ENCODE peak calls at places on chromosomes 7 and 10, in nine cellular contexts. One of them, this sample, is unnamed.

GRCh38 chr10:43731486-43731885 is 82.8 kb upstream of the ZNF32 start:
- DNase-seq in HFF-Myc: no peak
- DNase-seq in skeletal muscle cell: no peak
- DNase-seq in epithelial cell of proximal tubule: no peak
- DNase-seq in CD8-positive, alpha-beta T cell: no peak
- DNase-seq in cardiac muscle cell: no peak
- DNase-seq in heart left ventricle: no peak
- DNase-seq in lower lobe of right lung: no peak
- DNase-seq in astrocyte of the spinal cord: no peak
- DNase-seq in this sample: no peak

GRCh38 chr10:31136951-31137885 is 105.6 kb upstream of the ZNF438 start:
- DNase-seq in epithelial cell of proximal tubule: no peak
- DNase-seq in skeletal muscle cell: no peak
- DNase-seq in HFF-Myc: no peak
- DNase-seq in CD8-positive, alpha-beta T cell: no peak
- DNase-seq in cardiac muscle cell: peak
- DNase-seq in lower lobe of right lung: no peak
- DNase-seq in astrocyte of the spinal cord: peak
- DNase-seq in heart left ventricle: no peak
- DNase-seq in this sample: no peak

GRCh38 chr10:128060341-128060851 is 65.8 kb downstream of the MKI67 start:
- DNase-seq in HFF-Myc: no peak
- DNase-seq in lower lobe of right lung: no peak
- DNase-seq in skeletal muscle cell: no peak
- DNase-seq in cardiac muscle cell: no peak
- DNase-seq in CD8-positive, alpha-beta T cell: no peak
- DNase-seq in epithelial cell of proximal tubule: no peak
- DNase-seq in heart left ventricle: peak
- DNase-seq in astrocyte of the spinal cord: no peak
- DNase-seq in this sample: peak

GRCh38 chr7:2353650-2354172 is 916 bp upstream of the EIF3B start:
- DNase-seq in cardiac muscle cell: peak
- DNase-seq in CD8-positive, alpha-beta T cell: no peak
- DNase-seq in heart left ventricle: peak
- DNase-seq in lower lobe of right lung: peak
- DNase-seq in skeletal muscle cell: peak
- DNase-seq in astrocyte of the spinal cord: no peak
- DNase-seq in epithelial cell of proximal tubule: no peak
- DNase-seq in HFF-Myc: no peak
- DNase-seq in this sample: peak

GRCh38 chr7:102983602-102984001 is 70.8 kb downstream of the LRRC17 start:
- DNase-seq in CD8-positive, alpha-beta T cell: no peak
- DNase-seq in HFF-Myc: no peak
- DNase-seq in cardiac muscle cell: peak
- DNase-seq in epithelial cell of proximal tubule: no peak
- DNase-seq in astrocyte of the spinal cord: no peak
- DNase-seq in skeletal muscle cell: no peak
- DNase-seq in heart left ventricle: no peak
- DNase-seq in lower lobe of right lung: no peak
- DNase-seq in this sample: no peak

GRCh38 chr7:51160990-51161615 is 155.5 kb downstream of the COBL start:
- DNase-seq in lower lobe of right lung: peak
- DNase-seq in HFF-Myc: peak
- DNase-seq in epithelial cell of proximal tubule: no peak
- DNase-seq in skeletal muscle cell: peak
- DNase-seq in astrocyte of the spinal cord: peak
- DNase-seq in heart left ventricle: peak
- DNase-seq in CD8-positive, alpha-beta T cell: peak
- DNase-seq in cardiac muscle cell: peak
- DNase-seq in this sample: no peak

GRCh38 chr7:70545214-70545613 is 586.7 kb upstream of the GALNT17 start:
- DNase-seq in astrocyte of the spinal cord: no peak
- DNase-seq in epithelial cell of proximal tubule: no peak
- DNase-seq in cardiac muscle cell: no peak
- DNase-seq in lower lobe of right lung: no peak
- DNase-seq in HFF-Myc: no peak
- DNase-seq in CD8-positive, alpha-beta T cell: no peak
- DNase-seq in heart left ventricle: no peak
- DNase-seq in skeletal muscle cell: no peak
- DNase-seq in this sample: no peak

GRCh38 chr7:91953618-91954017 is 13.0 kb downstream of the AKAP9 start:
- DNase-seq in lower lobe of right lung: no peak
- DNase-seq in cardiac muscle cell: peak
- DNase-seq in heart left ventricle: no peak
- DNase-seq in epithelial cell of proximal tubule: no peak
- DNase-seq in HFF-Myc: no peak
- DNase-seq in skeletal muscle cell: no peak
- DNase-seq in astrocyte of the spinal cord: peak
- DNase-seq in CD8-positive, alpha-beta T cell: no peak
- DNase-seq in this sample: no peak

GRCh38 chr7:22378199-22378961 is 21.4 kb upstream of the RAPGEF5 start:
- DNase-seq in heart left ventricle: no peak
- DNase-seq in cardiac muscle cell: no peak
- DNase-seq in skeletal muscle cell: no peak
- DNase-seq in HFF-Myc: no peak
- DNase-seq in lower lobe of right lung: no peak
- DNase-seq in epithelial cell of proximal tubule: no peak
- DNase-seq in CD8-positive, alpha-beta T cell: no peak
- DNase-seq in astrocyte of the spinal cord: no peak
- DNase-seq in this sample: no peak

GRCh38 chr10:74011016-74011415 is 13.1 kb downstream of the VCL start:
- DNase-seq in epithelial cell of proximal tubule: no peak
- DNase-seq in skeletal muscle cell: no peak
- DNase-seq in lower lobe of right lung: no peak
- DNase-seq in CD8-positive, alpha-beta T cell: no peak
- DNase-seq in cardiac muscle cell: no peak
- DNase-seq in heart left ventricle: no peak
- DNase-seq in HFF-Myc: no peak
- DNase-seq in astrocyte of the spinal cord: no peak
- DNase-seq in this sample: no peak

GRCh38 chr7:157699357-157700013 is 362.7 kb downstream of the DNAJB6 start:
- DNase-seq in HFF-Myc: no peak
- DNase-seq in skeletal muscle cell: no peak
- DNase-seq in astrocyte of the spinal cord: no peak
- DNase-seq in epithelial cell of proximal tubule: no peak
- DNase-seq in heart left ventricle: peak
- DNase-seq in CD8-positive, alpha-beta T cell: no peak
- DNase-seq in cardiac muscle cell: no peak
- DNase-seq in lower lobe of right lung: peak
- DNase-seq in this sample: no peak

GRCh38 chr7:32591938-32592337 is 96.6 kb downstream of the AVL9 start:
- DNase-seq in HFF-Myc: peak
- DNase-seq in cardiac muscle cell: no peak
- DNase-seq in CD8-positive, alpha-beta T cell: no peak
- DNase-seq in lower lobe of right lung: no peak
- DNase-seq in skeletal muscle cell: no peak
- DNase-seq in epithelial cell of proximal tubule: no peak
- DNase-seq in heart left ventricle: no peak
- DNase-seq in astrocyte of the spinal cord: no peak
- DNase-seq in this sample: no peak

GRCh38 chr10:776772-777171 is 87.3 kb upstream of the DIP2C start:
- DNase-seq in cardiac muscle cell: no peak
- DNase-seq in heart left ventricle: no peak
- DNase-seq in astrocyte of the spinal cord: no peak
- DNase-seq in epithelial cell of proximal tubule: no peak
- DNase-seq in HFF-Myc: no peak
- DNase-seq in lower lobe of right lung: no peak
- DNase-seq in skeletal muscle cell: no peak
- DNase-seq in CD8-positive, alpha-beta T cell: no peak
- DNase-seq in this sample: no peak

GRCh38 chr7:39567294-39567693 is 1.1 kb downstream of the YAE1 start:
- DNase-seq in cardiac muscle cell: peak
- DNase-seq in heart left ventricle: no peak
- DNase-seq in astrocyte of the spinal cord: no peak
- DNase-seq in skeletal muscle cell: no peak
- DNase-seq in epithelial cell of proximal tubule: no peak
- DNase-seq in CD8-positive, alpha-beta T cell: no peak
- DNase-seq in lower lobe of right lung: no peak
- DNase-seq in HFF-Myc: no peak
- DNase-seq in this sample: no peak
- H3K4me3 ChIP-seq in cardiac muscle cell: peak
- H3K4me3 ChIP-seq in heart left ventricle: peak
- H3K4me3 ChIP-seq in astrocyte of the spinal cord: peak
- H3K4me3 ChIP-seq in skeletal muscle cell: peak
- H3K4me3 ChIP-seq in epithelial cell of proximal tubule: peak
- H3K4me3 ChIP-seq in CD8-positive, alpha-beta T cell: peak
- H3K4me3 ChIP-seq in lower lobe of right lung: peak
- H3K4me3 ChIP-seq in HFF-Myc: peak
- H3K4me3 ChIP-seq in this sample: peak

GRCh38 chr10:62022830-62023229 is 121.3 kb downstream of the ARID5B start:
- DNase-seq in HFF-Myc: no peak
- DNase-seq in epithelial cell of proximal tubule: no peak
- DNase-seq in lower lobe of right lung: no peak
- DNase-seq in skeletal muscle cell: no peak
- DNase-seq in CD8-positive, alpha-beta T cell: no peak
- DNase-seq in heart left ventricle: no peak
- DNase-seq in cardiac muscle cell: no peak
- DNase-seq in astrocyte of the spinal cord: no peak
- DNase-seq in this sample: no peak
- H3K4me3 ChIP-seq in HFF-Myc: no peak
- H3K4me3 ChIP-seq in epithelial cell of proximal tubule: no peak
- H3K4me3 ChIP-seq in lower lobe of right lung: no peak
- H3K4me3 ChIP-seq in skeletal muscle cell: no peak
- H3K4me3 ChIP-seq in CD8-positive, alpha-beta T cell: no peak
- H3K4me3 ChIP-seq in heart left ventricle: no peak
- H3K4me3 ChIP-seq in cardiac muscle cell: no peak
- H3K4me3 ChIP-seq in astrocyte of the spinal cord: no peak
- H3K4me3 ChIP-seq in this sample: no peak

GRCh38 chr10:8050561-8051108 is 3.9 kb upstream of the GATA3 start:
- DNase-seq in lower lobe of right lung: no peak
- DNase-seq in cardiac muscle cell: peak
- DNase-seq in HFF-Myc: no peak
- DNase-seq in CD8-positive, alpha-beta T cell: no peak
- DNase-seq in skeletal muscle cell: no peak
- DNase-seq in epithelial cell of proximal tubule: no peak
- DNase-seq in astrocyte of the spinal cord: peak
- DNase-seq in heart left ventricle: no peak
- DNase-seq in this sample: no peak

GRCh38 chr10:8047452-8048280 is 6.8 kb upstream of the GATA3 start:
- DNase-seq in epithelial cell of proximal tubule: no peak
- DNase-seq in cardiac muscle cell: no peak
- DNase-seq in skeletal muscle cell: no peak
- DNase-seq in lower lobe of right lung: no peak
- DNase-seq in astrocyte of the spinal cord: no peak
- DNase-seq in CD8-positive, alpha-beta T cell: no peak
- DNase-seq in heart left ventricle: no peak
- DNase-seq in HFF-Myc: no peak
- DNase-seq in this sample: no peak

GRCh38 chr10:8048281-8049008 is 6.0 kb upstream of the GATA3 start:
- DNase-seq in epithelial cell of proximal tubule: no peak
- DNase-seq in skeletal muscle cell: no peak
- DNase-seq in lower lobe of right lung: no peak
- DNase-seq in CD8-positive, alpha-beta T cell: no peak
- DNase-seq in astrocyte of the spinal cord: no peak
- DNase-seq in HFF-Myc: no peak
- DNase-seq in cardiac muscle cell: no peak
- DNase-seq in heart left ventricle: no peak
- DNase-seq in this sample: no peak

GRCh38 chr10:8049874-8050560 is 4.5 kb upstream of the GATA3 start:
- DNase-seq in lower lobe of right lung: no peak
- DNase-seq in astrocyte of the spinal cord: no peak
- DNase-seq in cardiac muscle cell: no peak
- DNase-seq in CD8-positive, alpha-beta T cell: no peak
- DNase-seq in skeletal muscle cell: no peak
- DNase-seq in heart left ventricle: no peak
- DNase-seq in HFF-Myc: no peak
- DNase-seq in epithelial cell of proximal tubule: no peak
- DNase-seq in this sample: no peak

DNA sequence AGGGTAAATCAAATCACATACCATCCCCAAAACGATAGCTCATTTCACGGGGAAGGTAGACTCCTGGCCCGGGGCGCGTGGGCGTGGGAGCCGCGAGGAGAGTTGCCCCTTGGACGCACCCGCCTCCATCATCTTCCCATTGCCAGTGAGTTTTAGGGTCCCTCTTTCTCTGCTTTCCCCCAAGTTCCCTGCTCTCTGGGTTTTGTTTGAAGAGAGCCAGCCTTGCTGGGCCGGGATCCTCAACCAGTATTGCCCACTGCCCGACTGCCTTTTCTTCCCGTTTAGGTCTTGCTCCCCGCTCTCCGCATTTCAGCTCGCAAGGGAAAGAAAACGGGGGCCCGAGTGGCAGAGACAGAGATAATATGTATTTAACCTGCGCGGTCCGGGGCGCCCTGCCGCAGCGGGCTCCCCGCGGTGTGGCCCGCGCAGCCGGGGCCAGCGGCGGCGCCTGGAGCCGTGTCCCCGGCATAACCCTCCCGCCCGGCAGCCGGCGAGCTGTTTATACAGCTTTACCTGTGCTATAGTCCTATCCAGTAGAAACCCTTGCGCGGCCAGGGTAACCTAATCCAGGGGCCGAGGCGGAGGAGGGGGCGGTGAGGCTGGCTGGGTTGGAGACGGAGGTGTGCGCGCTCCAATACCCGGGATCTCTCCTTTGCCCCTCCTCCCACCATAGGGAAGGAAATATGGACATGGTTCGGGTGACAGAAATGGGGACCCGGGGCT is 5.2 kb upstream of the GATA3 start:
- DNase-seq in lower lobe of right lung: no peak
- DNase-seq in heart left ventricle: no peak
- DNase-seq in cardiac muscle cell: no peak
- DNase-seq in HFF-Myc: no peak
- DNase-seq in skeletal muscle cell: no peak
- DNase-seq in epithelial cell of proximal tubule: no peak
- DNase-seq in CD8-positive, alpha-beta T cell: no peak
- DNase-seq in astrocyte of the spinal cord: no peak
- DNase-seq in this sample: no peak
- H3K4me3 ChIP-seq in lower lobe of right lung: peak
- H3K4me3 ChIP-seq in heart left ventricle: peak
- H3K4me3 ChIP-seq in cardiac muscle cell: peak
- H3K4me3 ChIP-seq in HFF-Myc: no peak
- H3K4me3 ChIP-seq in skeletal muscle cell: no peak
- H3K4me3 ChIP-seq in epithelial cell of proximal tubule: no peak
- H3K4me3 ChIP-seq in CD8-positive, alpha-beta T cell: peak
- H3K4me3 ChIP-seq in astrocyte of the spinal cord: no peak
- H3K4me3 ChIP-seq in this sample: peak

DNA sequence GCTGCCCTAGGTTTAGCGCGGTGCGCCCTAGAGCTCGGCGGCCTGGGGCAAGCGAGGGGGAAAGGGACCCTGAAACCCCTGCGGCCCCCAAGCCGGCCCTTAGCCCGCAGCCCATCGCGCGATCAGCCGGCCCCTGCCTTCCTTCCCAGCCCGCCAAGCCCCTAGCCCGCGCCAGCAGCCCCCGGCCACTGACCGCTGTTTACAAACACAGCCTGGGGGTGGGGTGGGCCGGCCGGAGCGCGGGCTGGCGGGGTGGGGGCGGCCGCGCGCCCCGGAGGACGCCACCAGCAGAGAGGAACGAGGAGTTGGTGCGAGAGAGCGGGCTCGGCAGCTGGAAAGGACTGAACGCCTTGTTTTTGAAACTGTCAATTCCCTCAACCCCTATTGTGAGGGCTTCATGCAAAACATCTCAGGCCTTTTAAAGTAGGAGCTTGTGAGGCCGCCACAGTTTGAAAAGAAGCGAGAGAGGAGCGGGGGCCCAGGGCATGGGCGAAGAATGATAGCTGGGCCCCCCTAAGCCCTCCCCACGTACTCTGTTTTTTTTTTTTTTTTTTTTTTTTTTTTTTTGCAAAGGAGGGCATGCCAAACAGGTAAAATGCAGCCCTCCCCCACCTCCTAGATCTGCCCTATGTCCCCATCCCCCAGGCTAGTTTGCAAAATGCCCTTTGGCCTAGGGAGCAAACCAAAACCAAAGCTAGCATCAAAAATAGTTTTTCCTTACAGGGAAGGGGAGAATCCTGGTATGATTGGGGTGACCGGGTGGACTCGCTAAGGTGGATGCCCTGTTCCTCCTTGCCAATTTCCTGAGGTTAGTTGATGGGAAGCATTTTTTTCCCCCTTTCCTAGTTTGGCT is 15.0 kb downstream of the SKIDA1 start:
- DNase-seq in lower lobe of right lung: no peak
- DNase-seq in cardiac muscle cell: no peak
- DNase-seq in skeletal muscle cell: no peak
- DNase-seq in epithelial cell of proximal tubule: no peak
- DNase-seq in HFF-Myc: no peak
- DNase-seq in CD8-positive, alpha-beta T cell: no peak
- DNase-seq in heart left ventricle: no peak
- DNase-seq in astrocyte of the spinal cord: peak
- DNase-seq in this sample: no peak
- H3K4me3 ChIP-seq in lower lobe of right lung: peak
- H3K4me3 ChIP-seq in cardiac muscle cell: peak
- H3K4me3 ChIP-seq in skeletal muscle cell: peak
- H3K4me3 ChIP-seq in epithelial cell of proximal tubule: peak
- H3K4me3 ChIP-seq in HFF-Myc: peak
- H3K4me3 ChIP-seq in CD8-positive, alpha-beta T cell: no peak
- H3K4me3 ChIP-seq in heart left ventricle: peak
- H3K4me3 ChIP-seq in astrocyte of the spinal cord: peak
- H3K4me3 ChIP-seq in this sample: peak

This sample was measured in ascending aorta.